ENCODE peak calls at places on chromosomes 2 and 18, in six cellular contexts. One of them, this sample, is unnamed.

GRCh38 chr2:83191316-83191715 is 1267.8 kb downstream of the SUCLG1 start:
- DNase-seq in mammary epithelial cell: no peak
- DNase-seq in K562: no peak
- DNase-seq in pancreas: no peak
- DNase-seq in body of pancreas: no peak
- DNase-seq in neural progenitor cell: no peak
- DNase-seq in this sample: no peak

GRCh38 chr2:127161176-127162136 is 54.5 kb upstream of the BIN1 start:
- DNase-seq in mammary epithelial cell: peak; percentile 32
- DNase-seq in K562: no peak
- DNase-seq in pancreas: no peak
- DNase-seq in body of pancreas: no peak
- DNase-seq in neural progenitor cell: no peak
- DNase-seq in this sample: no peak

GRCh38 chr2:46701152-46701551 is 214.5 kb downstream of the MCFD2 start:
- DNase-seq in mammary epithelial cell: peak; percentile 13
- DNase-seq in K562: no peak
- DNase-seq in pancreas: no peak
- DNase-seq in body of pancreas: no peak
- DNase-seq in neural progenitor cell: no peak
- DNase-seq in this sample: peak; percentile 64

GRCh38 chr2:140586379-140586778 is 1544.4 kb downstream of the LRP1B start:
- DNase-seq in mammary epithelial cell: peak; percentile 27
- DNase-seq in K562: no peak
- DNase-seq in pancreas: peak; percentile 13
- DNase-seq in body of pancreas: peak; percentile 9
- DNase-seq in neural progenitor cell: peak; percentile 66
- DNase-seq in this sample: no peak

GRCh38 chr2:65666156-65666725 is 233.8 kb upstream of the SPRED2 start:
- DNase-seq in mammary epithelial cell: peak; percentile 55
- DNase-seq in K562: no peak
- DNase-seq in pancreas: no peak
- DNase-seq in body of pancreas: no peak
- DNase-seq in neural progenitor cell: no peak
- DNase-seq in this sample: peak; percentile 63

GRCh38 chr2:60317029-60317386 is 236.4 kb downstream of the BCL11A start:
- DNase-seq in mammary epithelial cell: no peak
- DNase-seq in K562: no peak
- DNase-seq in pancreas: no peak
- DNase-seq in body of pancreas: no peak
- DNase-seq in neural progenitor cell: no peak
- DNase-seq in this sample: no peak

GRCh38 chr2:193505620-193506019 is 1310.9 kb upstream of the TMEFF2 start:
- DNase-seq in mammary epithelial cell: no peak
- DNase-seq in K562: peak; percentile 22
- DNase-seq in pancreas: no peak
- DNase-seq in body of pancreas: no peak
- DNase-seq in neural progenitor cell: no peak
- DNase-seq in this sample: no peak

GRCh38 chr2:54579682-54580349 is 123.7 kb downstream of the SPTBN1 start:
- DNase-seq in mammary epithelial cell: no peak
- DNase-seq in K562: no peak
- DNase-seq in pancreas: no peak
- DNase-seq in body of pancreas: peak; percentile 31
- DNase-seq in neural progenitor cell: no peak
- DNase-seq in this sample: no peak

GRCh38 chr2:96867756-96868554 is 1.9 kb downstream of the SEMA4C start:
- DNase-seq in mammary epithelial cell: peak; percentile 23
- DNase-seq in K562: no peak
- DNase-seq in pancreas: no peak
- DNase-seq in body of pancreas: no peak
- DNase-seq in neural progenitor cell: no peak
- DNase-seq in this sample: no peak

GRCh38 chr18:25599443-25599842 is 247.5 kb upstream of the ZNF521 start:
- DNase-seq in mammary epithelial cell: no peak
- DNase-seq in K562: no peak
- DNase-seq in pancreas: no peak
- DNase-seq in body of pancreas: no peak
- DNase-seq in neural progenitor cell: no peak
- DNase-seq in this sample: no peak

GRCh38 chr18:63626431-63626830 is 17.6 kb downstream of the SERPINB4 start:
- DNase-seq in mammary epithelial cell: no peak
- DNase-seq in K562: no peak
- DNase-seq in pancreas: no peak
- DNase-seq in body of pancreas: no peak
- DNase-seq in neural progenitor cell: no peak
- DNase-seq in this sample: no peak

GRCh38 chr18:63627819-63628218 is 16.2 kb downstream of the SERPINB4 start:
- DNase-seq in mammary epithelial cell: no peak
- DNase-seq in K562: no peak
- DNase-seq in pancreas: no peak
- DNase-seq in body of pancreas: no peak
- DNase-seq in neural progenitor cell: no peak
- DNase-seq in this sample: no peak

GRCh38 chr18:63619661-63620060 is 24.4 kb downstream of the SERPINB4 start:
- DNase-seq in mammary epithelial cell: no peak
- DNase-seq in K562: no peak
- DNase-seq in pancreas: no peak
- DNase-seq in body of pancreas: no peak
- DNase-seq in neural progenitor cell: no peak
- DNase-seq in this sample: no peak

GRCh38 chr18:63624863-63625262 is 19.2 kb downstream of the SERPINB4 start:
- DNase-seq in mammary epithelial cell: no peak
- DNase-seq in K562: no peak
- DNase-seq in pancreas: no peak
- DNase-seq in body of pancreas: no peak
- DNase-seq in neural progenitor cell: no peak
- DNase-seq in this sample: no peak
- H3K4me3 ChIP-seq in mammary epithelial cell: no peak overlapping the region
- H3K4me3 ChIP-seq in K562: no peak overlapping the region
- H3K4me3 ChIP-seq in pancreas: no peak overlapping the region
- H3K4me3 ChIP-seq in body of pancreas: no peak overlapping the region
- H3K4me3 ChIP-seq in neural progenitor cell: no peak overlapping the region
- H3K4me3 ChIP-seq in this sample: no peak overlapping the region

GRCh38 chr2:53268086-53268485 is 499.5 kb upstream of the CHAC2 start:
- DNase-seq in mammary epithelial cell: no peak
- DNase-seq in K562: no peak
- DNase-seq in pancreas: no peak
- DNase-seq in body of pancreas: no peak
- DNase-seq in neural progenitor cell: peak; percentile 37
- DNase-seq in this sample: no peak
- TF ChIP-seq CTCF in mammary epithelial cell: no peak
- TF ChIP-seq CTCF in K562: no peak
- TF ChIP-seq CTCF in pancreas: no peak
- TF ChIP-seq CTCF in body of pancreas: peak; percentile 38
- TF ChIP-seq CTCF in neural progenitor cell: peak; percentile 46
- TF ChIP-seq CTCF in this sample: no peak

DNA sequence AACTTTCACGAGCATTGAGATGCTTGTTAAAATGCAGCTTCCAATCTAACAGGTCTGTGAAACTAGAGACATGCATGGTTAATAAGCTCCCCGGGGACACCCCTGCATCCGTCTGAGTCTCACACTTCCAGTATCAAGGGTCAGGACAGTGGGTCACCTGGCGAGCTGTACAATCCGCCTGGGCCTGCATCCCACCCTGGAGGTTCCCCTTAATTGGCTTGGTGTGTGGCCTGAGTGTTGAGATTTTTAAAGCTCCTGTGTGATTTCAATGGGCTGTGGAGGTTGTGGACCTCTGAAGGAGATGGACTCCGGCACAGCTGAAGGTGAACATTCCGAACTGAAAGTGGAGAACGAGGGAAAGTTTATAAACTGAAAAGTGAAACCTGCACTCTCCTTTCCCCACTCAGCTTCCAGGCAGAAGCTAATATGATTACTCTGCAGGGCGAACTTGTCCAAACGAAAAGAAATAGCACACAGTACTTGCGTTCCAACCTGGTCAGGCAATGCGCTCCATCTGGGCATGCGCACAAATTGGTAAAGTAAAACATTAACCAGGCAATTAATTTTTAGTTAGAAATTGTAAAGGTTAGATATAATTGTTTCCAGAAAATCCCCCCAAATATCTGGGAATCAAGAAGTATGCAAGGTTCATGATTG is 191.7 kb upstream of the ALKAL2 start:
- DNase-seq in mammary epithelial cell: no peak
- DNase-seq in K562: no peak
- DNase-seq in pancreas: peak; percentile 44
- DNase-seq in body of pancreas: peak; percentile 58
- DNase-seq in neural progenitor cell: no peak
- DNase-seq in this sample: no peak
- H3K4me3 ChIP-seq in mammary epithelial cell: no peak overlapping the region
- H3K4me3 ChIP-seq in K562: no peak overlapping the region
- H3K4me3 ChIP-seq in pancreas: no peak overlapping the region
- H3K4me3 ChIP-seq in body of pancreas: no peak overlapping the region
- H3K4me3 ChIP-seq in neural progenitor cell: no peak overlapping the region
- H3K4me3 ChIP-seq in this sample: no peak overlapping the region

GRCh38 chr2:241804326-241805276 is 4.4 kb upstream of the NEU4 start:
- DNase-seq in mammary epithelial cell: no peak
- DNase-seq in K562: peak; percentile 45
- DNase-seq in pancreas: peak; percentile 10
- DNase-seq in body of pancreas: no peak
- DNase-seq in neural progenitor cell: no peak
- DNase-seq in this sample: peak; percentile 52
- TF ChIP-seq CTCF in mammary epithelial cell: no peak
- TF ChIP-seq CTCF in K562: no peak
- TF ChIP-seq CTCF in pancreas: no peak
- TF ChIP-seq CTCF in body of pancreas: no peak
- TF ChIP-seq CTCF in neural progenitor cell: no peak
- TF ChIP-seq CTCF in this sample: no peak

GRCh38 chr2:219452361-219453317 is 18.0 kb downstream of the SPEG start:
- DNase-seq in mammary epithelial cell: peak; percentile 99
- DNase-seq in K562: peak; percentile 47
- DNase-seq in pancreas: peak; percentile 29
- DNase-seq in body of pancreas: no peak
- DNase-seq in neural progenitor cell: no peak
- DNase-seq in this sample: peak; percentile 81
- H3K4me3 ChIP-seq in mammary epithelial cell: no peak overlapping the region
- H3K4me3 ChIP-seq in K562: no peak overlapping the region
- H3K4me3 ChIP-seq in pancreas: no peak overlapping the region
- H3K4me3 ChIP-seq in body of pancreas: no peak overlapping the region
- H3K4me3 ChIP-seq in neural progenitor cell: no peak overlapping the region
- H3K4me3 ChIP-seq in this sample: no peak overlapping the region

GRCh38 chr2:18455256-18455862 is 105.1 kb downstream of the RDH14 start:
- DNase-seq in mammary epithelial cell: peak; percentile 5
- DNase-seq in K562: no peak
- DNase-seq in pancreas: peak; percentile 15
- DNase-seq in body of pancreas: no peak
- DNase-seq in neural progenitor cell: peak; percentile 37
- DNase-seq in this sample: peak; percentile 33
- TF ChIP-seq CTCF in mammary epithelial cell: no peak
- TF ChIP-seq CTCF in K562: no peak
- TF ChIP-seq CTCF in pancreas: peak; percentile 7
- TF ChIP-seq CTCF in body of pancreas: peak; percentile 20
- TF ChIP-seq CTCF in neural progenitor cell: peak; percentile 54
- TF ChIP-seq CTCF in this sample: peak; percentile 44

GRCh38 chr2:98935111-98935770 is 784 bp downstream of the CRACDL start:
- DNase-seq in mammary epithelial cell: peak; percentile 16
- DNase-seq in K562: no peak
- DNase-seq in pancreas: no peak
- DNase-seq in body of pancreas: no peak
- DNase-seq in neural progenitor cell: peak; percentile 24
- DNase-seq in this sample: no peak
- H3K4me3 ChIP-seq in mammary epithelial cell: peak overlapping the region; percentile 71
- H3K4me3 ChIP-seq in K562: no peak overlapping the region
- H3K4me3 ChIP-seq in pancreas: peak overlapping the region; percentile 44
- H3K4me3 ChIP-seq in body of pancreas: peak overlapping the region; percentile 89
- H3K4me3 ChIP-seq in neural progenitor cell: peak overlapping the region; percentile 58
- H3K4me3 ChIP-seq in this sample: no peak overlapping the region

DNA sequence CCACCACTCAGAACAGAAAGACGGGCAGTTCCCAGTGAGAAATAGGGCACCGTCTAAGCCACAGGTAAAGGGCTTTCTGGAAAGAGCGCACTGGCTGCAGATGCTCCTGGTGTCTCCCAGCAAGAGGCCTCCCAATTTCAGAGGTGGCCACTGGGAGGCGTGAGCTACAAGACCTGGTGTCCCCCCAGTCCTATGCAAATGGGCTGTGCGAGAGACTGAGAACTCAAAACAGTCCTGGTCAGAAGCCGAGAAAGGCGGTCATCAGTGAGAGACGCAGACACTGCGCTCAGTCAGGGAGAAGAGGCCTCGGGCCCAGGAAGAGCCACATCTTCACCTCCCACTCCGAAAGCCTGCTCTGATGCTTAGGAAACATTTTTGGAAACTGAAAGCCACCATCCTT is 179.5 kb downstream of the EIPR1 start:
- DNase-seq in mammary epithelial cell: no peak
- DNase-seq in K562: no peak
- DNase-seq in pancreas: no peak
- DNase-seq in body of pancreas: no peak
- DNase-seq in neural progenitor cell: peak; percentile 80
- DNase-seq in this sample: no peak
- TF ChIP-seq CTCF in mammary epithelial cell: no peak
- TF ChIP-seq CTCF in K562: peak; percentile 34
- TF ChIP-seq CTCF in pancreas: no peak
- TF ChIP-seq CTCF in body of pancreas: no peak
- TF ChIP-seq CTCF in neural progenitor cell: peak; percentile 63
- TF ChIP-seq CTCF in this sample: no peak

This sample was measured in fibroblast of villous mesenchyme.